ENCODE peak calls at places on chromosomes 11 and 22, in five cellular contexts. E, D, Z, K and W are unnamed samples.

GRCh38 chr22:26606611-26607010 is 11.2 kb downstream of the CRYBB1 start:
- ATAC-seq in E (no peak), D (no peak), Z (no peak), K (no peak), W (no peak)

GRCh38 chr11:65872555-65873279 is at the start of gene EFEMP2:
- ATAC-seq in E (peak; percentile 2), D (no peak), Z (no peak), K (peak; percentile 43), W (peak; percentile 35)

GRCh38 chr11:131796541-131796940 is 426.1 kb downstream of the NTM start:
- ATAC-seq in E (no peak), D (no peak), Z (no peak), K (peak; percentile 24), W (no peak)

GRCh38 chr11:10298342-10298741 is 4.3 kb upstream of the SBF2 start:
- ATAC-seq in E (peak; percentile 35), D (no peak), Z (peak; percentile 97), K (peak; percentile 33), W (no peak)

GRCh38 chr22:20885557-20886323 is 26.9 kb downstream of the SNAP29 start:
- ATAC-seq in E (peak; percentile 96), D (peak; percentile 99), Z (peak; percentile 99), K (peak; percentile 99), W (peak; percentile 97)

GRCh38 chr11:120108154-120108784 is 29.6 kb downstream of the TRIM29 start:
- ATAC-seq in E (peak; percentile 92), D (peak; percentile 85), Z (peak; percentile 97), K (peak; percentile 89), W (peak; percentile 73)

GRCh38 chr11:100354736-100355135 is 332.4 kb upstream of the ARHGAP42 start:
- ATAC-seq in E (peak; percentile 45), D (no peak), Z (no peak), K (no peak), W (no peak)

GRCh38 chr11:118939948-118940598 is 14.3 kb upstream of the BCL9L start:
- ATAC-seq in E (no peak), D (peak; percentile 58), Z (peak; percentile 88), K (peak; percentile 49), W (no peak)

GRCh38 chr11:8098879-8099278 is 17.9 kb downstream of the TUB start:
- ATAC-seq in E (no peak), D (peak; percentile 41), Z (no peak), K (no peak), W (no peak)

GRCh38 chr22:38827510-38827909 is 16.3 kb downstream of the NPTXR start:
- ATAC-seq in E (no peak), D (no peak), Z (no peak), K (no peak), W (no peak)

GRCh38 chr22:35369996-35370395 is 10.9 kb upstream of the HMOX1 start:
- ATAC-seq in E (no peak), D (no peak), Z (no peak), K (no peak), W (no peak)

GRCh38 chr11:83724704-83725114 is 438.5 kb upstream of the CCDC90B start:
- ATAC-seq in E (peak; percentile 43), D (peak; percentile 41), Z (no peak), K (peak; percentile 88), W (peak; percentile 42)

GRCh38 chr11:68962527-68963250 is 18.1 kb downstream of the MRGPRD start:
- ATAC-seq in E (no peak), D (no peak), Z (peak; percentile 45), K (no peak), W (no peak)

GRCh38 chr11:65962136-65962564 is 616 bp downstream of the SART1 start:
- ATAC-seq in E (peak; percentile 7), D (peak; percentile 2), Z (no peak), K (no peak), W (no peak)

GRCh38 chr11:121892131-121892681 is 223.8 kb downstream of the BLID start:
- ATAC-seq in E (no peak), D (no peak), Z (no peak), K (no peak), W (peak; percentile 23)

GRCh38 chr22:20804650-20805049 is 30.7 kb downstream of the SERPIND1 start:
- ATAC-seq in E (no peak), D (no peak), Z (no peak), K (no peak), W (no peak)

GRCh38 chr11:17798253-17798652 is 63.7 kb downstream of the KCNC1 start:
- ATAC-seq in E (no peak), D (no peak), Z (no peak), K (no peak), W (peak; percentile 53)

GRCh38 chr11:12540913-12541587 is 133.2 kb upstream of the TEAD1 start:
- ATAC-seq in E (no peak), D (peak; percentile 70), Z (no peak), K (peak; percentile 30), W (peak; percentile 85)

GRCh38 chr11:65427691-65428577 is 5.3 kb downstream of the NEAT1 start:
- ATAC-seq in E (peak; percentile 9), D (peak; percentile 26), Z (peak; percentile 2), K (peak; percentile 4), W (peak; percentile 13)

GRCh38 chr11:17400048-17400775 is 11.8 kb upstream of the KCNJ11 start:
- ATAC-seq in E (no peak), D (no peak), Z (peak; percentile 68), K (no peak), W (no peak)

GRCh38 chr22:22546490-22546889 is 12.6 kb downstream of the PRAME start:
- ATAC-seq in E (no peak), D (peak; percentile 19), Z (no peak), K (peak; percentile 68), W (no peak)

GRCh38 chr22:33542722-33543121 is 377.6 kb downstream of the LARGE1 start:
- ATAC-seq in E (no peak), D (no peak), Z (no peak), K (no peak), W (no peak)

GRCh38 chr11:116225236-116225635 is 547.6 kb downstream of the BUD13 start:
- ATAC-seq in E (no peak), D (no peak), Z (no peak), K (no peak), W (no peak)

GRCh38 chr11:88813233-88813915 is 252.4 kb downstream of the GRM5 start:
- ATAC-seq in E (no peak), D (no peak), Z (peak; percentile 92), K (no peak), W (no peak)

GRCh38 chr22:26367402-26368245 is 61.4 kb upstream of the ASPHD2 start:
- ATAC-seq in E (peak; percentile 38), D (peak; percentile 65), Z (peak; percentile 79), K (peak; percentile 74), W (no peak)

DNA sequence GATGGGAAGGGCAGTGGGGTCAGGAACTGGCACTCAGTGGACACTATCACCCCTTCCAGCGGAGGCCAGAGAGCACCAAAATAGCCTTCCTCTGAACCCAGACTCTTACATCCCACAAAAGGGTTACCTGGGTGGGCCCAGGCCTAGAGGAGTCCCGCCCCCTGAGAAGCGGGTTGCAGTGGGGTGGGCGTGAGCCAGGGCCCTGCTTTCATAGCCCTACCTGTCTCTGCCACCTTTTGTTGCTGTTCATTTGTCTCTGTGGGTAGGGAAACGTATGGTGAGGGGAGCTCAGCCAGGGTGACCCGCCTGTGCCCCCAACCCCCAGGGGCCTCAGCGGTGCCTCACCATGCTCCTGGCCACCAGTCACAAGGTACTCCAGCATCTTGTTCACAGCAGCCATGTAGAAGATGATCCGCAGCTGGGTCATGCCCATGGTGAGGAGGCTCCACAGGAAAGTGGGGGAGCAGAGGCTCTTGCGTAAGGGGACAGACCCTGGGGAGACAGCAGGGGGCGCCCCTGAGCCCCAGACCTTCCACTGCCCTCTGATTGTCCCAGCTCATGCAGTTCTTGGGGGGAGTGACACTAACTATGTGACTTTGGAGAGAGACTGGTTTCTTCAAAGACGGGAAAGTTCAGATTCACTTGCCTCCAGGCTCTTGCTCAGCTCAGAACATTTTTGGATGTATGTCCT is 24.0 kb downstream of the SLC43A1 start:
- ATAC-seq in E (no peak), D (peak; percentile 52), Z (peak; percentile 89), K (peak; percentile 76), W (peak; percentile 32)
- TF ChIP-seq CTCF in E (peak; percentile 76), D (peak; percentile 62), Z (peak; percentile 81), K (peak; percentile 60), W (peak; percentile 51)

GRCh38 chr22:17944205-17944725 is 80.1 kb downstream of the MICAL3 start:
- ATAC-seq in E (no peak), D (no peak), Z (no peak), K (no peak), W (peak; percentile 50)

GRCh38 chr22:17943533-17944204 is 80.7 kb downstream of the MICAL3 start:
- ATAC-seq in E (no peak), D (no peak), Z (no peak), K (no peak), W (no peak)

GRCh38 chr22:17941501-17942406 is 82.6 kb downstream of the MICAL3 start:
- ATAC-seq in E (no peak), D (no peak), Z (no peak), K (no peak), W (peak; percentile 17)

GRCh38 chr22:17945156-17945850 is 79.1 kb downstream of the MICAL3 start:
- ATAC-seq in E (no peak), D (no peak), Z (no peak), K (no peak), W (no peak)

GRCh38 chr22:17942721-17943120 is 81.6 kb downstream of the MICAL3 start:
- ATAC-seq in E (no peak), D (no peak), Z (no peak), K (no peak), W (no peak)
- H3K4me3 ChIP-seq in E (no peak overlapping the region), D (no peak overlapping the region), Z (no peak overlapping the region), K (no peak overlapping the region), W (no peak overlapping the region)

GRCh38 chr22:29871684-29872083 is 11.3 kb upstream of the MTMR3 start:
- ATAC-seq in E (no peak), D (no peak), Z (no peak), K (no peak), W (no peak)
- H3K4me1 ChIP-seq in E (no peaks in the 10 kb centered on the region), D (no peaks in the 10 kb centered on the region), Z (peaks cover 4% of the 10 kb centered on the region), K (no peaks in the 10 kb centered on the region), W (no peaks in the 10 kb centered on the region)

DNA sequence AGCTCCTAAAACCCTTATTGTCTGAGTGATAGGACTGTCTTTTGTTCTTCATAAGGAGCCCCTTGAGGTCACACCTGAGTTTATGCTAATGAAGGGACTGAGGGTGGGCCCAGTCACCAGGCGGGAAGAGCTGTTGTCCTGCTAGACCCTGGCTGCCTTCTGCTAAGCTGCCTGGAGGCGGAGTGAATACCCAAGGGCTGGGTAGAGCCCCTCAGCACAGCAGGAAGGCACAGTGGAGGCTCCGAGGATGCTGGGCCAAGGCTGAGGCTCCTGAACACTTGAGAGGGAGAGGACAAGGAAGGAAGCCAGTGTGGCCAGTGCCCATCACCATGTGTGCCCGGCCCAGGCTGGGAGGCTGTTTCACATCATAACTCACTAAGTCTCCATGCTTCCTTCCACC is 4.9 kb upstream of the PHF21B start:
- ATAC-seq in E (no peak), D (peak; percentile 26), Z (no peak), K (no peak), W (no peak)
- TF ChIP-seq CTCF in E (no peak), D (no peak), Z (no peak), K (no peak), W (no peak)

GRCh38 chr22:42152661-42153270 is 22.2 kb upstream of the CYP2D6 start:
- ATAC-seq in E (no peak), D (no peak), Z (no peak), K (no peak), W (no peak)
- H3K4me3 ChIP-seq in E (no peak overlapping the region), D (no peak overlapping the region), Z (no peak overlapping the region), K (no peak overlapping the region), W (no peak overlapping the region)

DNA sequence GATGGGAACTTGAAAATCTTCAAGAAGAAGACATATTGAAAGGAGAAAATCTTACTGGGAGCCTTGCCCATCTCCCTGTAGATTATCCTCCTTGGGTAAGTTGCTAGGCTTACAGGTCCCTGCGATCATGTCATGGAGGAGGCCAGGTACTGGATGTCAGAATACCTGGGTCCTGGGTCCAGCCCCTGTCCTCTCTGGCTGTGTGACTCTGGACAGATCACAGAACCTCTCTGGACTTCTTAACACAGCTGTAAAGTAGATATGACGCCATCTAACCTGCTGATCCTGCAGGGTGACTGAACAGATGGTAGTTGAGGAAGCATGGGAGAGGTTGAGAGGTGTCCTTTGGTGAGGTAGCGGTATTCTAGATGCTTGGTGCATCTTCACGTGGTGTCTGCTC is 4.1 kb downstream of the TSKU start:
- ATAC-seq in E (no peak), D (no peak), Z (no peak), K (no peak), W (no peak)
- H3K4me1 ChIP-seq in E (peaks cover 39% of the 10 kb centered on the region), D (peaks cover 66% of the 10 kb centered on the region), Z (peaks cover 3% of the 10 kb centered on the region), K (peaks cover 36% of the 10 kb centered on the region), W (no peaks in the 10 kb centered on the region)